ENCODE peak calls at places on chromosomes 2 and 18, in four cellular contexts. L, F, A and N are unnamed samples.

GRCh38 chr18:69586581-69586980 is 185.9 kb downstream of the DOK6 start:
- DNase-seq in A (no peak), L (no peak), F (no peak), N (no peak)

GRCh38 chr2:171431677-171432167 is 2.1 kb downstream of the METTL8 start:
- DNase-seq in F (no peak), A (no peak), L (peak; percentile 44), N (no peak)

GRCh38 chr2:179252439-179252838 is 12.2 kb downstream of the SESTD1 start:
- DNase-seq in L (no peak), F (no peak), A (no peak), N (no peak)

GRCh38 chr2:203804070-203804469 is 63.5 kb upstream of the CTLA4 start:
- DNase-seq in F (peak; percentile 94), A (peak; percentile 97), L (no peak), N (no peak)

GRCh38 chr2:86525421-86526340 is 37.6 kb downstream of the CHMP3 start:
- DNase-seq in A (no peak), F (no peak), L (no peak), N (no peak)

GRCh38 chr2:155412599-155412998 is 714.1 kb downstream of the KCNJ3 start:
- DNase-seq in L (no peak), A (no peak), F (no peak), N (no peak)

GRCh38 chr2:74250189-74250631 is 51.8 kb downstream of the MTHFD2 start:
- DNase-seq in L (peak; percentile 59), F (peak; percentile 64), A (no peak), N (peak; percentile 87)

GRCh38 chr2:102672124-102672786 is 52.9 kb downstream of the SLC9A2 start:
- DNase-seq in F (no peak), A (no peak), L (no peak), N (no peak)

GRCh38 chr2:3102915-3103569 is 274.6 kb downstream of the EIPR1 start:
- DNase-seq in F (no peak), A (no peak), L (no peak), N (no peak)

GRCh38 chr2:196420143-196420542 is 219.4 kb upstream of the CCDC150 start:
- DNase-seq in L (no peak), A (no peak), F (no peak), N (no peak)

GRCh38 chr2:133229974-133230373 is 338.3 kb downstream of the NCKAP5 start:
- DNase-seq in L (no peak), F (no peak), A (no peak), N (no peak)

GRCh38 chr2:21418456-21418855 is 294.7 kb downstream of the TDRD15 start:
- DNase-seq in F (no peak), L (no peak), A (no peak), N (no peak)

GRCh38 chr2:55763721-55764120 is 70.1 kb upstream of the PNPT1 start:
- DNase-seq in F (no peak), L (no peak), A (no peak), N (no peak)

GRCh38 chr2:230130668-230131364 is 62.1 kb upstream of the SLC16A14 start:
- DNase-seq in A (peak; percentile 90), L (no peak), F (peak; percentile 89), N (no peak)

DNA sequence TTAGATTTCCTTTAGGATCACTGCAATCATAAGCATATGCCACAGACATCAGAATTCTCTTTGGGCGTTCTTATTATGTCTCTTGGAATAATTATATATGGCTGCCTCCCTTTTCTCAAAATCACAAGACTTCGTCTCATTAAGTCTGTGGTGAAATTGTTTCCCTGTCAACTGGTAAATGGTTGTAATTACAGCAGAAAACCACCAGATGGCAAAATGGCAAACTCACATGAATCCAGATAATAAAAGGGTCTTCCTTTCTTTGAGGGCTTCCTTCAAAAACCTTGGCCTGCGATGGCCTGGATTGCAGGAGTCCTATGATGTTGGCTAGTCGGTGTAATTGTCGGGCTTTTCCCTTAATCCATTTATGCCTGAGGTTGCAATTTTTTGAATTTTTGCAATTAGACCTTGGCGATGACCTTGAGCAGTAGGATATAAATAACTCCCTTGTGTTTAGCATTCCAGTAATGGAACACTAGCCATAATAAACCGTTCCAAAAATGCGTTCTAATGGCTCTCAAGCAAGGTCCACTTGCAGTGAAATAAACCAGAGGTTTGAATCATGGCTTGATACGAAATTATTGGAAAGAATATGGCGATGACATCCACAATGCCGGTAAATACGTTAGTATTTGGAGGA is 656.4 kb downstream of the MBD2 start:
- DNase-seq in F (peak; percentile 45), L (no peak), A (peak; percentile 33), N (peak; percentile 45)
- TF ChIP-seq CTCF in F (peak; percentile 50), L (peak; percentile 69), A (peak; percentile 83), N (peak; percentile 52)

GRCh38 chr2:24830351-24830750 is 37.1 kb downstream of the CENPO start:
- DNase-seq in L (no peak), A (peak; percentile 20), F (peak; percentile 67), N (peak; percentile 19)
- TF ChIP-seq CTCF in L (peak; percentile 45), A (peak; percentile 56), F (peak; percentile 28), N (no peak)

DNA sequence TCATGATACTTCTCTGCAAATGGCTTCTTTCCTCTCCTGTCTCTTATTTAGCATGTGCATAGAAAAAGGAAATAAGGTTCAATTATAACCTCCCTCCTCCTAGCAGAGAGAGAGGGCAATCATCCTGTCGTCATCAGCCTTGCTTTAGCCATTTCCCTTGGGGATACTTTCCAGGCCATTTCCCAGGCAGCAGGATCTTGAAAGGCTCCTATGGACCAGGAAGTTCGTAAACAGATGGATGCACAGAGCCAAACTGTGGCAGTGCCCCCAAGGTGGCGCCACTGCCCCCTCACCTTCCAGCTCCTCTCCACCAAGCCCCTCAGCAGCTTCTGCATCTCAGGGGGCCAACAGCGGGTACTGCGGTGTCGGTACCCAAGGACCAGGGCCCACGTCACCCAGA is 157.4 kb downstream of the DTNA start:
- DNase-seq in L (peak; percentile 73), F (no peak), A (no peak), N (no peak)
- TF ChIP-seq CTCF in L (peak; percentile 70), F (no peak), A (no peak), N (peak; percentile 1)

GRCh38 chr2:175026385-175026784 is 21.2 kb upstream of the CHN1 start:
- DNase-seq in F (no peak), L (no peak), A (no peak), N (no peak)

GRCh38 chr2:175025946-175026345 is 20.8 kb upstream of the CHN1 start:
- DNase-seq in F (peak; percentile 82), A (no peak), L (no peak), N (no peak)

GRCh38 chr2:175034728-175035127 is 29.5 kb upstream of the CHN1 start:
- DNase-seq in A (no peak), L (no peak), F (peak; percentile 19), N (no peak)

GRCh38 chr2:175027755-175028154 is 22.6 kb upstream of the CHN1 start:
- DNase-seq in F (peak; percentile 8), L (no peak), A (no peak), N (no peak)

GRCh38 chr2:175030380-175031271 is 25.4 kb upstream of the CHN1 start:
- DNase-seq in F (peak; percentile 72), L (peak; percentile 70), A (peak; percentile 45), N (no peak)
- TF ChIP-seq CTCF in F (peak; percentile 50), L (peak; percentile 68), A (peak; percentile 74), N (no peak)

GRCh38 chr2:740446-741293 is 63.5 kb upstream of the TMEM18 start:
- DNase-seq in A (peak; percentile 91), F (peak; percentile 99), L (peak; percentile 100), N (peak; percentile 61)
- TF ChIP-seq CTCF in A (no peak), F (no peak), L (no peak), N (no peak)

DNA sequence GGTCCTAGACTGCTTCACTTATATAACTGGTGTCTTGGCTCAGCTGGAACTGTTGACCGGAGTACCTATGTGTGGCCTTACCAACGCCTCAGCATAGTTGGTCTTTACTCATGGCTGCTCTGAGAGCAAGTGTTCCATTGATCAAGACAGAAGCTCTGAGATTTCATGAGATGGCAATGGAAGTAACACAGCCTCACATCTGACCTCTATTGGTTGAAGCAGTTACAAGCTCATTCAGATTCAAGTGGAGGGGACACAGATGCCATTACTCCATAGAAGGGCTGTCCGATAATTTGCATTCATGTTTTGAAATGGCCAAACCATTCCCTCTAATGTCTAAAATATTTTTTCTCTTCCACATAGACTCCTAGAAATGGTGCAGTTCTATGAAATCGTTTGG is 46.4 kb upstream of the STK39 start:
- DNase-seq in L (no peak), A (no peak), F (no peak), N (no peak)
- TF ChIP-seq CTCF in L (peak; percentile 53), A (peak; percentile 16), F (no peak), N (no peak)

GRCh38 chr2:12176621-12177020 is 430.2 kb downstream of the LPIN1 start:
- DNase-seq in L (no peak), A (no peak), F (no peak), N (no peak)

GRCh38 chr2:12170151-12170550 is 423.7 kb downstream of the LPIN1 start:
- DNase-seq in L (no peak), A (no peak), F (no peak), N (no peak)

GRCh38 chr2:12175323-12175722 is 428.9 kb downstream of the LPIN1 start:
- DNase-seq in L (no peak), A (no peak), F (no peak), N (no peak)

GRCh38 chr2:12173943-12174340 is 427.5 kb downstream of the LPIN1 start:
- DNase-seq in A (no peak), F (peak; percentile 35), L (no peak), N (no peak)

GRCh38 chr2:12173271-12173942 is 427.0 kb downstream of the LPIN1 start:
- DNase-seq in A (peak; percentile 11), L (no peak), F (peak; percentile 62), N (no peak)
- TF ChIP-seq CTCF in A (peak; percentile 68), L (peak; percentile 40), F (peak; percentile 57), N (no peak)

GRCh38 chr18:79353238-79353637 is 42.5 kb upstream of the NFATC1 start:
- DNase-seq in A (no peak), F (peak; percentile 16), L (peak; percentile 65), N (no peak)
- TF ChIP-seq CTCF in A (peak; percentile 62), F (peak; percentile 28), L (peak; percentile 60), N (no peak)